ENCODE peak calls at places on chromosomes 2 and 18, in eight cellular contexts. P is foreskin fibroblast, E is ovary, H is uterus, Z is keratinocyte, J is IMR-90, Y is suprapubic skin, Q is right lobe of liver. S is an unnamed sample.

GRCh38 chr2:8421658-8422499 is 260.0 kb upstream of the ID2 start:
- DNase-seq in P (no peak), E (no peak), H (no peak), Z (no peak), J (no peak), Y (no peak), Q (peak), S (no peak)

GRCh38 chr18:3118195-3119010 is 101.4 kb downstream of the MYOM1 start:
- DNase-seq in P (no peak), E (no peak), H (no peak), Z (no peak), J (no peak), Y (no peak), Q (no peak), S (no peak)

GRCh38 chr18:8288447-8289213 is 320.6 kb upstream of the RAB12 start:
- DNase-seq in P (peak), E (no peak), H (no peak), Z (no peak), J (no peak), Y (no peak), Q (peak), S (no peak)

GRCh38 chr2:45892757-45893156 is 241.3 kb downstream of the PRKCE start:
- DNase-seq in P (peak), E (no peak), H (no peak), Z (no peak), J (peak), Y (no peak), Q (no peak), S (no peak)

GRCh38 chr2:60350791-60351190 is 202.7 kb downstream of the BCL11A start:
- DNase-seq in P (no peak), E (no peak), H (no peak), Z (no peak), J (no peak), Y (no peak), Q (no peak), S (no peak)

GRCh38 chr2:37615808-37616673 is 55.4 kb downstream of the CDC42EP3 start:
- DNase-seq in P (no peak), E (no peak), H (no peak), Z (no peak), J (no peak), Y (no peak), Q (no peak), S (no peak)

GRCh38 chr18:34492652-34493051 is 217.4 kb upstream of the DTNA start:
- DNase-seq in P (peak), E (no peak), H (no peak), Z (no peak), J (no peak), Y (no peak), Q (no peak), S (no peak)

GRCh38 chr2:27149575-27150405 is 986 bp downstream of the TCF23 start:
- DNase-seq in P (no peak), E (peak), H (no peak), Z (no peak), J (no peak), Y (no peak), Q (no peak), S (no peak)

GRCh38 chr2:67877281-67877680 is 185.5 kb downstream of the C1D start:
- DNase-seq in P (no peak), E (no peak), H (no peak), Z (no peak), J (no peak), Y (no peak), Q (no peak), S (no peak)

GRCh38 chr2:45128580-45128997 is 119.3 kb upstream of the SIX2 start:
- DNase-seq in P (peak), E (no peak), H (peak), Z (no peak), J (peak), Y (no peak), Q (no peak), S (peak)

GRCh38 chr18:23237524-23238151 is 102.4 kb downstream of the CABLES1 start:
- DNase-seq in P (peak), E (peak), H (peak), Z (no peak), J (peak), Y (peak), Q (peak), S (peak)

GRCh38 chr2:18749912-18750526 is 160.7 kb upstream of the NT5C1B start:
- DNase-seq in P (peak), E (peak), H (peak), Z (no peak), J (peak), Y (no peak), Q (peak), S (peak)

GRCh38 chr2:176130153-176130916 is 830 bp downstream of the HOXD8 start:
- DNase-seq in P (peak), E (peak), H (peak), Z (no peak), J (no peak), Y (no peak), Q (no peak), S (peak)

GRCh38 chr18:833197-833596 is 21.2 kb upstream of the YES1 start:
- DNase-seq in P (no peak), E (no peak), H (no peak), Z (no peak), J (no peak), Y (no peak), Q (no peak), S (no peak)
- H3K4me3 ChIP-seq in P (no peak), E (no peak), H (no peak), Z (no peak), J (no peak), Y (no peak), Q (no peak), S (no peak)

GRCh38 chr18:11728247-11728646 is 39.2 kb downstream of the GNAL start:
- DNase-seq in P (peak), E (no peak), H (no peak), Z (no peak), J (no peak), Y (no peak), Q (no peak), S (peak)
- TF ChIP-seq CTCF in P (no peak), E (no peak), H (no peak), Z (peak), J (no peak), Y (no peak), Q (no peak), S (no peak)

GRCh38 chr2:190904644-190905043 is 24.0 kb downstream of the GLS start:
- DNase-seq in P (no peak), E (no peak), H (no peak), Z (no peak), J (peak), Y (no peak), Q (no peak), S (no peak)
- H3K4me3 ChIP-seq in P (no peak), E (no peak), H (no peak), Z (no peak), J (no peak), Y (no peak), Q (no peak), S (no peak)

GRCh38 chr2:171529914-171530313 is 7.6 kb downstream of the CYBRD1 start:
- DNase-seq in P (peak), E (no peak), H (no peak), Z (no peak), J (no peak), Y (no peak), Q (no peak), S (no peak)
- TF ChIP-seq CTCF in P (peak), E (peak), H (no peak), Z (peak), J (peak), Y (peak), Q (peak), S (peak)

GRCh38 chr2:193272011-193272410 is 1077.3 kb upstream of the TMEFF2 start:
- DNase-seq in P (no peak), E (no peak), H (no peak), Z (no peak), J (no peak), Y (no peak), Q (no peak), S (no peak)

GRCh38 chr2:193270816-193271215 is 1076.1 kb upstream of the TMEFF2 start:
- DNase-seq in P (no peak), E (no peak), H (no peak), Z (no peak), J (no peak), Y (no peak), Q (no peak), S (no peak)

DNA sequence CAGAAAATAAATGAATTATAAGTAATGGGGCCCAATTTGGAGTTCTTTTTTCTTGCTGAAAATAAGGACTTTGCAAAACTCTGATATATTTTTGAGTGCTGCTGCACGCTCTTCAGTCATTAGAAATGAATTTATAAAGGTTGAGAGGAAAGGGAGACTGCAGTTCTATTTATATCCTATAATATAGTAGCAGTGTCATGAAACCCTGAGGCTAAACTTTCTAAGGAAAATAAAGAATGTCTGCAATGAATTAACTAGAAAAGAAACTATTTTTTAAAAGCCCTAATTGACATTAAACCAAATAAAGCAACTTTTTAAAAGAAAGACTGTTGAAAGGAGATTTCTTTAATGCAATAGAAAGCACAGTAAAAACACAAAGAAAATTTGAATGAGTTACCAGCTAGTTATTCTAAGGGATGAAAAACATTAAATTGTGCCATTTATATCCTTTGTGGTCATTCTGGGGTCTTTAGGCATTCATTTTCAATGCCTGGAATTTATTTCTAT is 1072.8 kb upstream of the TMEFF2 start:
- DNase-seq in P (no peak), E (no peak), H (no peak), Z (no peak), J (no peak), Y (no peak), Q (no peak), S (no peak)
- H3K4me3 ChIP-seq in P (no peak), E (no peak), H (no peak), Z (no peak), J (no peak), Y (no peak), Q (no peak), S (no peak)

DNA sequence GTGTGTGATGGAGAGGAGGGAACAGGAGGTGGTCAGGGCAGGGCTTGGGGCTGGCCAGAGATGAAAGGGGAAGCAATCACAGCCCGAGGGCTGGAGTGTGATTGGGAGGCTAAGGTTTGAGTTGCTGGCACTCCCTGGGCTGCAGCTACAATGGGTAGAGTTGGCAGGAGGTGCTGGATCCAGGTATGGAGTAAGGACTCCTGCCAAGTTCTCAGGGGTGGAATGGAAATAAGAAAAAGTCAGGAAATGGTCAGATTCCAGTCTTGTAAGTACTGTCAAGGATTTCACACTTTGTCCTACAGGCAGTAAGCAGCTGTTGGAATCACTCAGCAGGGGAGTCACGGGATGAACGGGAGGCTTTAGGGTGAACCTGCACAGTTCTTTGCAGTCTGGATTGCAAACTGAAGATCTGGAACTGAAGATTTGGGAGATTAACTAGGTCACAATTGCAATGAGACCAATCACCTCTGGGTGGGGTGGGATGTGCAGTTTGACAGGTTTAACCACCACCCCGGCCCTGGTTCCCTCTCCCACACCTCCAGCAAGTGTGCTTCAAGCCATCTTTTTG is 10.9 kb upstream of the INPP5D start:
- DNase-seq in P (no peak), E (no peak), H (no peak), Z (no peak), J (no peak), Y (no peak), Q (no peak), S (no peak)
- TF ChIP-seq CTCF in P (no peak), E (no peak), H (no peak), Z (no peak), J (no peak), Y (no peak), Q (no peak), S (no peak)